ENCODE peak calls at places on chromosomes 2 and 18, in eight cellular contexts. O, S, Q, Z, A, W, M and I are unnamed samples.

GRCh38 chr2:24822049-24822706 is 29.0 kb downstream of the CENPO start:
- DNase-seq in W (no peak), O (no peak), S (peak), Z (no peak), Q (no peak), A (no peak), M (no peak), I (peak)

GRCh38 chr2:43356774-43357173 is 130.4 kb upstream of the ZFP36L2 start:
- DNase-seq in S (no peak), W (no peak), O (no peak), A (peak), Z (no peak), M (no peak), Q (no peak), I (no peak)

GRCh38 chr18:50203801-50204604 is 9.1 kb upstream of the MYO5B start:
- DNase-seq in Q (peak), O (no peak), M (peak), S (no peak), Z (peak), W (peak), A (peak), I (no peak)

GRCh38 chr2:220499281-220499680 is 871.9 kb downstream of the SLC4A3 start:
- DNase-seq in W (peak), Z (no peak), M (no peak), S (no peak), Q (peak), O (no peak), A (peak), I (no peak)

GRCh38 chr2:24359129-24359528 is 1.2 kb downstream of the ITSN2 start:
- DNase-seq in Q (no peak), Z (no peak), O (no peak), M (no peak), A (no peak), W (no peak), S (no peak), I (no peak)

GRCh38 chr18:45167631-45168225 is 447.5 kb upstream of the SLC14A2 start:
- DNase-seq in A (peak), Q (no peak), M (no peak), S (no peak), Z (no peak), W (no peak), O (no peak), I (no peak)

GRCh38 chr18:47577520-47577919 is 326.1 kb upstream of the SKOR2 start:
- DNase-seq in Z (no peak), M (no peak), Q (no peak), S (no peak), O (no peak), W (no peak), A (no peak), I (no peak)

GRCh38 chr18:58584219-58585127 is 44.4 kb downstream of the ALPK2 start:
- DNase-seq in S (no peak), M (no peak), O (no peak), Q (no peak), Z (no peak), A (peak), W (no peak), I (no peak)

GRCh38 chr2:134441153-134441863 is 187.4 kb downstream of the MGAT5 start:
- DNase-seq in O (no peak), Q (no peak), M (peak), S (no peak), W (no peak), A (no peak), Z (no peak), I (no peak)

GRCh38 chr2:240401781-240402551 is 33.5 kb upstream of the GPC1 start:
- DNase-seq in S (peak), Q (no peak), A (no peak), W (no peak), Z (no peak), O (peak), M (no peak), I (no peak)

GRCh38 chr2:75428627-75429026 is 132.1 kb downstream of the EVA1A start:
- DNase-seq in M (no peak), S (no peak), O (no peak), Q (no peak), Z (no peak), A (no peak), W (no peak), I (no peak)
- TF ChIP-seq POLR2A in M (no peak), S (no peak), O (no peak), Q (no peak), Z (no peak), A (no peak), W (no peak), I (no peak)

GRCh38 chr2:26471278-26471677 is 6.6 kb downstream of the OTOF start:
- DNase-seq in W (no peak), S (no peak), M (no peak), Q (no peak), Z (no peak), O (no peak), A (no peak), I (no peak)
- TF ChIP-seq CTCF in W (no peak), S (no peak), M (no peak), Q (no peak), Z (no peak), O (no peak), A (no peak), I (no peak)

DNA sequence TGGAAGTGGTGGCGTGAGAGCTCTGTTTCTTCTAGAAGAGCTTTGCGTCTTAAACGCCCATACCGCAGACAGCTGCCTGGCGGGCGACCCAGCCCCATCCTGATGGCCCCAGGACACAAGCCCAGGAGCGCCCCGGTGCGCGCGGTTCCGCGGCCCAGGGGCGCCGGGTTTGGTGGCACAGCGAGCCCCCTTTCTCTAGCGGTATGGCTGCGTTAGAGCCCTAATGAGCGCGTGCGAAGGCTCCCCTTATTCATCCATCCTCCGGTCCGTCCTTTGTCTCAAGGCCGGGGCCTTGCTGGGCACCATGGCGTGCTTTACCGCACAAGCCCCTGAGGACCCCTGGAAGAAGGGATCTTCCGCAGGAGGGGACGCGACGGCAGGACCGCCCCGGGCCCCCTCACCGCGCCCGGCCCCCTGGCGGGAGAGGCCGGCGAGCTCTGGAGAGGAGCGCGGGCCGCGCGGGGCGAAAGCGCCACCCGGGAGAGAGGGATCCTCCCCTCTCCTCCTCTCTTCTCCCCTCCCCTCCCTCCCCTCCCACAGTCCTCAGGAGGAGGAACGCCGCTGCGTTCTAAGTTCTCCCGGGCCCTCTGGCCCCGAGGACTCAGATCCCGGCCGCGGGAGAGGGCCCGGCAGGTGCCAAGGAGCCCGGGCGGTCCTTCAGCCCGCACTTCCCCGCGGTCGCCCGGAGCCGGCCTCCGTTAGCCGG is 626 bp upstream of the SLC1A4 start:
- DNase-seq in O (peak), A (peak), M (peak), Z (peak), Q (peak), W (peak), S (peak), I (peak)
- TF ChIP-seq POLR2A in O (peak), A (peak), M (peak), Z (peak), Q (no peak), W (peak), S (peak), I (peak)

DNA sequence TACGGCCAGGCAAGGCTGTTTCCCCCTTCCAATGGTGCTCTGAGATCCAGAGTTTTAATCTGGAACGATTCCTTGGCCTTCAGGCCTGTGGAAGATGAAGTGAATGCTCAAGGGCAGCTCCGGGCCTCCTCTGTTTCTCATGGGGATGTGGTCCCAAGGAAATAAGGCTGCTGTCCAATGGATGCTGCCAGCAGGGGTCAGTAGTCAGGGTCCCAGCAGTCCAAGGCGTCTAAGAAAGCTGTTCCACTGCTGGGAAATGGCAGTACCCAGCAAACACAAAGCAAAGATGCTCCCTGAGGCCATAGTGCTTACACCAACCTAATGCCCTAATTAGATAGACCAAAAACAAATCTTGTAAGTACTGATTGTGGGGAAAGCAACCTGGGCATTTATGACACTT is 12.5 kb downstream of the NMS start:
- DNase-seq in A (no peak), W (peak), M (no peak), Z (no peak), S (no peak), O (no peak), Q (no peak), I (no peak)
- TF ChIP-seq CTCF in A (no peak), W (peak), M (no peak), Z (no peak), S (no peak), O (no peak), Q (no peak), I (no peak)